ENCODE peak calls at places on chromosome 12, in five cellular contexts. S is tibial nerve, Z is psoas muscle, U is ACHN, W is SK-MEL-5. J is an unnamed sample.

GRCh38 chr12:38139456-38139855 is 177.1 kb upstream of the ALG10B start:
- DNase-seq in S (no peak), W (no peak), U (no peak), Z (no peak), J (no peak)

GRCh38 chr12:81354327-81354932 is 276.6 kb downstream of the ACSS3 start:
- DNase-seq in Z (no peak), W (no peak), S (no peak), U (peak; percentile 13), J (no peak)

GRCh38 chr12:96107236-96107635 is 71.8 kb upstream of the LTA4H start:
- DNase-seq in W (no peak), S (no peak), U (no peak), Z (no peak), J (no peak)

GRCh38 chr12:51082561-51083139 is 746 bp downstream of the CSRNP2 start:
- DNase-seq in Z (no peak), U (peak; percentile 64), W (peak; percentile 29), S (peak; percentile 25), J (peak; percentile 62)

GRCh38 chr12:39240573-39240972 is 202.3 kb downstream of the KIF21A start:
- DNase-seq in U (no peak), Z (no peak), S (no peak), W (peak; percentile 26), J (no peak)

GRCh38 chr12:49021292-49021915 is 2.8 kb upstream of the PRKAG1 start:
- DNase-seq in U (no peak), Z (peak; percentile 46), S (no peak), W (no peak), J (no peak)

GRCh38 chr12:57754411-57755193 is at the start of gene MARCHF9:
- DNase-seq in S (no peak), Z (no peak), W (peak; percentile 68), U (peak; percentile 86), J (no peak)

GRCh38 chr12:68613209-68613904 is 2.7 kb downstream of the RAP1B start:
- DNase-seq in Z (no peak), S (no peak), W (no peak), U (no peak), J (no peak)

GRCh38 chr12:19095869-19096480 is 33.6 kb upstream of the PLEKHA5 start:
- DNase-seq in S (no peak), Z (no peak), W (no peak), U (no peak), J (no peak)

GRCh38 chr12:54870048-54870447 is 15.7 kb downstream of the MUCL1 start:
- DNase-seq in Z (no peak), U (no peak), S (no peak), W (no peak), J (no peak)

GRCh38 chr12:130977046-130977758 is 23.5 kb downstream of the ADGRD1 start:
- DNase-seq in S (no peak), Z (no peak), W (no peak), U (no peak), J (no peak)

GRCh38 chr12:122079038-122079531 is 529 bp downstream of the MLXIP start:
- DNase-seq in U (peak; percentile 40), Z (peak; percentile 80), S (no peak), W (no peak), J (no peak)

GRCh38 chr12:32272465-32272864 is 126.9 kb upstream of the FGD4 start:
- DNase-seq in S (no peak), Z (no peak), U (no peak), W (no peak), J (no peak)

GRCh38 chr12:43273467-43273866 is 278.5 kb downstream of the ADAMTS20 start:
- DNase-seq in Z (no peak), U (no peak), S (no peak), W (no peak), J (no peak)

GRCh38 chr12:96354326-96354725 is 45.9 kb downstream of the CDK17 start:
- DNase-seq in S (no peak), W (no peak), Z (no peak), U (no peak), J (no peak)

GRCh38 chr12:75783093-75783877 is 248.3 kb downstream of the PHLDA1 start:
- DNase-seq in S (no peak), Z (peak; percentile 53), W (no peak), U (no peak), J (no peak)

GRCh38 chr12:130526813-130527212 is 189.1 kb downstream of the PIWIL1 start:
- DNase-seq in S (no peak), W (no peak), U (peak; percentile 38), Z (peak; percentile 39), J (no peak)